ENCODE peak calls at places on chromosomes 1 and 21, in eight cellular contexts. U is heart left ventricle; Q is substantia nigra; B is NCI-H1694; S is stimulated activated CD8-positive, alpha-beta memory T cell treated with anti-CD3 and anti-CD28 coated beads, Interleukin-15, amount 100 ng/mL, for 4 hours; L is left cardiac atrium; Z is cardiac muscle cell; F is stimulated activated CD4-positive, alpha-beta T cell treated with anti-CD3 and anti-CD28 coated beads, Interleukin-2, amount 100 ng/mL, for 48 hours. W is an unnamed sample.

GRCh38 chr1:219533280-219533679 is 79.6 kb downstream of the ZC3H11B start:
- DNase-seq in Q (no peak), L (no peak), B (no peak), Z (no peak), F (no peak), S (no peak), U (no peak), W (no peak)

GRCh38 chr1:56188855-56189254 is 390.5 kb downstream of the PLPP3 start:
- DNase-seq in U (no peak), L (no peak), Z (no peak), S (no peak), B (no peak), F (no peak), Q (no peak), W (no peak)

GRCh38 chr1:229557214-229557850 is 1.2 kb downstream of the ABCB10 start:
- DNase-seq in L (no peak), Z (no peak), F (no peak), Q (no peak), B (no peak), S (no peak), U (no peak), W (no peak)

GRCh38 chr21:42997053-42997452 is 22.7 kb downstream of the PKNOX1 start:
- DNase-seq in Z (no peak), B (no peak), U (peak), L (peak), F (no peak), Q (no peak), S (no peak), W (peak)

GRCh38 chr21:46429754-46430681 is 28.7 kb upstream of the DIP2A start:
- DNase-seq in S (no peak), F (no peak), U (no peak), L (no peak), B (no peak), Q (no peak), Z (no peak), W (no peak)

GRCh38 chr1:63967901-63968300 is 194.1 kb downstream of the ROR1 start:
- DNase-seq in L (no peak), S (no peak), Q (no peak), F (no peak), U (no peak), Z (no peak), B (no peak), W (no peak)

GRCh38 chr1:27349784-27350672 is 8.2 kb downstream of the SYTL1 start:
- DNase-seq in B (peak), S (no peak), Q (no peak), F (no peak), Z (peak), U (peak), L (peak), W (no peak)

GRCh38 chr1:25109527-25109926 is 122.8 kb downstream of the SYF2 start:
- DNase-seq in S (no peak), Z (no peak), F (no peak), U (no peak), B (no peak), L (no peak), Q (no peak), W (no peak)

GRCh38 chr21:25375675-25376074 is 231.6 kb downstream of the MRPL39 start:
- DNase-seq in S (no peak), F (no peak), Z (no peak), B (no peak), Q (no peak), L (no peak), U (no peak), W (no peak)

GRCh38 chr1:39501666-39502065 is 10.2 kb downstream of the BMP8A start:
- DNase-seq in L (no peak), Q (no peak), F (no peak), B (no peak), Z (no peak), U (no peak), S (no peak), W (no peak)

GRCh38 chr1:219506337-219506944 is 106.5 kb downstream of the ZC3H11B start:
- DNase-seq in Q (no peak), L (no peak), Z (no peak), F (no peak), U (no peak), B (no peak), S (no peak), W (no peak)

GRCh38 chr1:224623743-224624333 is 7.7 kb downstream of the CNIH3 start:
- DNase-seq in S (peak), L (peak), Q (no peak), U (no peak), F (peak), Z (no peak), B (no peak), W (peak)

GRCh38 chr1:26164036-26164927 is 4.5 kb downstream of the C1orf232 start:
- DNase-seq in B (no peak), L (peak), S (no peak), Q (no peak), Z (peak), U (peak), F (peak), W (no peak)

GRCh38 chr1:115332813-115333608 is 5.0 kb downstream of the NGF start:
- DNase-seq in U (no peak), S (no peak), B (no peak), L (peak), F (no peak), Q (no peak), Z (no peak), W (peak)

GRCh38 chr1:62181531-62181930 is 13.1 kb upstream of the L1TD1 start:
- DNase-seq in B (no peak), Q (no peak), F (no peak), S (no peak), L (no peak), Z (no peak), U (no peak), W (no peak)

GRCh38 chr1:105027838-105028471 is 1278.3 kb downstream of the AMY1C start:
- DNase-seq in B (no peak), Q (no peak), Z (no peak), S (no peak), L (no peak), U (no peak), F (no peak), W (no peak)

GRCh38 chr1:17561252-17561558 is 21.7 kb downstream of the ARHGEF10L start:
- DNase-seq in Z (no peak), F (no peak), S (no peak), B (no peak), L (no peak), Q (peak), U (no peak), W (peak)

GRCh38 chr1:164017239-164017638 is 541.7 kb upstream of the PBX1 start:
- DNase-seq in Q (no peak), U (no peak), L (no peak), F (no peak), B (no peak), Z (no peak), S (no peak), W (no peak)

GRCh38 chr1:156319664-156320063 is 18.4 kb downstream of the CCT3 start:
- DNase-seq in Q (no peak), F (no peak), Z (peak), U (no peak), L (no peak), B (peak), S (no peak), W (no peak)

GRCh38 chr21:16280731-16281130 is 550.9 kb downstream of the USP25 start:
- DNase-seq in Z (no peak), L (no peak), S (no peak), U (no peak), Q (no peak), F (no peak), B (no peak), W (no peak)

GRCh38 chr21:29943885-29944284 is 4.1 kb upstream of the GRIK1 start:
- DNase-seq in F (no peak), L (no peak), Z (no peak), Q (no peak), S (no peak), B (no peak), U (no peak), W (no peak)

W was measured in RCC 7860.